ENCODE peak calls at places on chromosomes 1 and 21, in seven cellular contexts. One of them, this sample, is unnamed.

GRCh38 chr1:32549601-32550000 is 10.4 kb downstream of the ZBTB8A start:
- DNase-seq in A172: no peak
- DNase-seq in NCI-H524: no peak
- DNase-seq in NCI-H2081: no peak
- DNase-seq in AG09319: no peak
- DNase-seq in fibroblast of gingiva: no peak
- DNase-seq in head of caudate nucleus: no peak
- DNase-seq in this sample: no peak

GRCh38 chr21:28337319-28337718 is 655.4 kb downstream of the LTN1 start:
- DNase-seq in A172: peak
- DNase-seq in NCI-H524: peak
- DNase-seq in NCI-H2081: peak
- DNase-seq in AG09319: peak
- DNase-seq in fibroblast of gingiva: peak
- DNase-seq in head of caudate nucleus: no peak
- DNase-seq in this sample: peak

GRCh38 chr1:165069829-165070228 is 286.7 kb downstream of the LMX1A start:
- DNase-seq in A172: no peak
- DNase-seq in NCI-H524: no peak
- DNase-seq in NCI-H2081: peak
- DNase-seq in AG09319: no peak
- DNase-seq in fibroblast of gingiva: no peak
- DNase-seq in head of caudate nucleus: peak
- DNase-seq in this sample: no peak

GRCh38 chr1:42282024-42282579 is 52.9 kb downstream of the FOXJ3 start:
- DNase-seq in A172: peak
- DNase-seq in NCI-H524: peak
- DNase-seq in NCI-H2081: no peak
- DNase-seq in AG09319: peak
- DNase-seq in fibroblast of gingiva: peak
- DNase-seq in head of caudate nucleus: no peak
- DNase-seq in this sample: no peak

GRCh38 chr1:211613108-211613947 is 34.4 kb upstream of the SLC30A1 start:
- DNase-seq in A172: peak
- DNase-seq in NCI-H524: no peak
- DNase-seq in NCI-H2081: no peak
- DNase-seq in AG09319: peak
- DNase-seq in fibroblast of gingiva: peak
- DNase-seq in head of caudate nucleus: no peak
- DNase-seq in this sample: peak

GRCh38 chr1:39681999-39682398 is 9.2 kb downstream of the HPCAL4 start:
- DNase-seq in A172: no peak
- DNase-seq in NCI-H524: no peak
- DNase-seq in NCI-H2081: no peak
- DNase-seq in AG09319: no peak
- DNase-seq in fibroblast of gingiva: no peak
- DNase-seq in head of caudate nucleus: no peak
- DNase-seq in this sample: no peak

GRCh38 chr1:214310010-214310409 is 29.1 kb downstream of the SMYD2 start:
- DNase-seq in A172: no peak
- DNase-seq in NCI-H524: no peak
- DNase-seq in NCI-H2081: no peak
- DNase-seq in AG09319: no peak
- DNase-seq in fibroblast of gingiva: peak
- DNase-seq in head of caudate nucleus: no peak
- DNase-seq in this sample: no peak

GRCh38 chr1:29129916-29130315 is 6.2 kb upstream of the TMEM200B start:
- DNase-seq in A172: no peak
- DNase-seq in NCI-H524: no peak
- DNase-seq in NCI-H2081: no peak
- DNase-seq in AG09319: no peak
- DNase-seq in fibroblast of gingiva: no peak
- DNase-seq in head of caudate nucleus: no peak
- DNase-seq in this sample: no peak

GRCh38 chr1:27372022-27372807 is 2.4 kb downstream of the FCN3 start:
- DNase-seq in A172: no peak
- DNase-seq in NCI-H524: no peak
- DNase-seq in NCI-H2081: no peak
- DNase-seq in AG09319: no peak
- DNase-seq in fibroblast of gingiva: no peak
- DNase-seq in head of caudate nucleus: no peak
- DNase-seq in this sample: no peak

GRCh38 chr1:248872752-248873408 is 14.0 kb upstream of the ZNF692 start:
- DNase-seq in A172: peak
- DNase-seq in NCI-H524: peak
- DNase-seq in NCI-H2081: peak
- DNase-seq in AG09319: peak
- DNase-seq in fibroblast of gingiva: peak
- DNase-seq in head of caudate nucleus: peak
- DNase-seq in this sample: peak

This sample was measured in RWPE1.